ENCODE peak calls at places on chromosomes 4 and X, in four cellular contexts. R is heart left ventricle, H is LNCaP clone FGC, F is Peyer's patch. I is an unnamed sample.

GRCh38 chrX:29431895-29432294 is 783.5 kb upstream of the MAGEB2 start:
- DNase-seq in R (no peak), H (no peak), F (no peak), I (peak)

GRCh38 chrX:41529221-41529620 is 82.1 kb downstream of the NYX start:
- DNase-seq in R (no peak), H (no peak), F (no peak), I (no peak)

GRCh38 chr4:67483868-67484602 is 61.3 kb downstream of the CENPC start:
- DNase-seq in R (no peak), H (no peak), F (no peak), I (peak)

GRCh38 chr4:167831853-167832252 is 260.5 kb upstream of the ANXA10 start:
- DNase-seq in R (no peak), H (no peak), F (no peak), I (no peak)

GRCh38 chr4:7559316-7559715 is 124.6 kb upstream of the PSAPL1 start:
- DNase-seq in R (no peak), H (no peak), F (no peak), I (no peak)

GRCh38 chrX:105018865-105019264 is 201.6 kb downstream of the TEX13A start:
- DNase-seq in R (no peak), H (no peak), F (no peak), I (no peak)

GRCh38 chr4:142347241-142347640 is 498.9 kb downstream of the INPP4B start:
- DNase-seq in R (no peak), H (no peak), F (no peak), I (peak)

GRCh38 chr4:1718095-1718850 is 2.9 kb downstream of the TMEM129 start:
- DNase-seq in R (no peak), H (peak), F (no peak), I (no peak)

GRCh38 chrX:45577361-45577760 is 376.7 kb upstream of the DIPK2B start:
- DNase-seq in R (no peak), H (no peak), F (no peak), I (no peak)

DNA sequence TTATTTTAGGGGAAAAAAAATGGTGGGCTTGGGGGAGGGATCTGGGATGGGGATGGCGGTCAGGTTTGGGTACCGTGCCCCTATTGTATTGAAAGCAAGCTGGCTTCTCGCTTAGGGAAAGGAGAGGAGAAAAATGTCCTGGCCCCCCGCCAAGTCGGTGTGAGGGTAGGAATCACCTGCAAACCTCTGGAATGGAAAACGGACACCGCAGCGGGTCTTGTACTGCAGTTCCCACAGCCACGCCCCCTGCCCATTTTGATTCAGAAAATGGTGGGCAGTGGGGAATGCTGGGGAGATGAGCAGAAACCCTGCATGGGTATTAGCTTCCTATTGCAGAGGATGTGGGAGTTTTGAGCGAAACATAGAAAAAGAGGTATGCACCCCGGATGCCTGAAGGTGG is 22.1 kb downstream of the MORF4L2 start:
- DNase-seq in R (no peak), H (no peak), F (no peak), I (no peak)
- H3K4me3 ChIP-seq in R (no peak), H (no peak), F (no peak), I (no peak)

GRCh38 chr4:153474251-153474650 is 8.1 kb downstream of the TMEM131L start:
- DNase-seq in R (no peak), H (no peak), F (no peak), I (no peak)

GRCh38 chr4:153471691-153472080 is 5.5 kb downstream of the TMEM131L start:
- DNase-seq in R (no peak), H (no peak), F (no peak), I (no peak)

GRCh38 chr4:153468587-153468986 is 2.4 kb downstream of the TMEM131L start:
- DNase-seq in R (no peak), H (no peak), F (no peak), I (no peak)

GRCh38 chr4:153467897-153468262 is 1.7 kb downstream of the TMEM131L start:
- DNase-seq in R (no peak), H (no peak), F (no peak), I (no peak)

DNA sequence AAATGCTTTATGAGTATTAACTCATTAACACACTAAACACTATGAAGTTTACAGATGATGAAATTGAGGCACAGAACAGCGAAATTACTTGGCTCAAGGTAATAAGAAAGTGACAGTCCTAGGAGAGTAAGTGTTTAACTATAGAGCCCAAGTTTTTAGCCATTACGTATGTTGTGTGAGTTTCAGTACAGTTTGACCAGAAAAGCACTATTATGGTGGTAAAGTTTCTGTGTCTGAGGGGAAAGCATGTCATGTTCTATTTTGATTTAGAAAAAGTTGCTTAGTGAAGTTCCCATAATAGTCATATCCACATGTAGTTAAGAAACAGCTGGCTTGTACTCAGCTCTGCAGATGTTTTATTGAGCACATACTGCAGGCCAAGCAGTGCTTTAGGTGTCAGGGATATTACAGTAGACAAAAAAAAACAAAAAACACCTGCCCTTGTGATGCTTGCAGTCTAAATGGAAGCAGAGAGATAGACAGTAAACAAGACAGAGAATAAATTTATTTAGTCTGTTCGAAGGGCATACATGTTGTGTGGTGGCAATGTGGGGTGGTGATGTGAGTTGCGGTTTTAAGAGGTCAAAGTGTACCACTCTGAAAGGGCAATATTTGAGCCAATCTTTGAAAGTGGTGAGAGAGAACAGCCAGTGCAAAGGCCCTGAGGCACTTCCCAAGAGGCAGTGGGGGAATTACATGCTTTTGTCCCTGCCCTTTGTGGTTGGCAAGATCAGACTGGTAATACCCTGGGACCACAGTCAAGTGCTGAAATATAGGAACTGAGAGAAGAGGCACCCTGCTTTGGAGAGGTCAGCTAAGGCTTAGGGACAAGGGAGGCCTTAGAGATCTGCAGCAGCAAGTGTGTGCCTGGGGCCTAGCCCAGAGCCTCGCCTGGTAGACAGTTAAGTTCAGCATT is 6.2 kb downstream of the TMEM131L start:
- DNase-seq in R (no peak), H (no peak), F (no peak), I (no peak)
- H3K4me3 ChIP-seq in R (no peak), H (no peak), F (no peak), I (no peak)

DNA sequence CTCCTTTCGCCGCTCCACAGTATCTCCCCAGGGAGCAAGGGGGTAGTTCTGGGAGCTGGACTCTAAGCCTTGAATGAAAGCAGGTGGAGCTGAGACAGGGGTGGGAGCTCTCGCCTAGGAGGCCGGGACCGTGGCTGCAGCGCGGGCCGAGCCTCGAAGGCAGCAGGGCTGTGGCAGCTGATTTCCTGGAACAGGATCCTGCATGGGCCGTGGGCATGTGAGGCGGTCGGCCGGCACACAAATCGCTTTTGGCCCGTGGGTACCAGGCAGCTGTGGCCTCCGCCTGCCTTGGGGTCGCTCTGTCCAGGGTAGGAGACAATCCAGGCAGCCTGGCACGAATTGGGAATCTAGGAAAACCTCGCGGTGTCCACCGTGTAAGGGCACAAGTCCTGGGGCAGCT is 981 bp downstream of the FGF16 start:
- DNase-seq in R (no peak), H (no peak), F (no peak), I (no peak)
- H3K4me3 ChIP-seq in R (no peak), H (no peak), F (no peak), I (no peak)

DNA sequence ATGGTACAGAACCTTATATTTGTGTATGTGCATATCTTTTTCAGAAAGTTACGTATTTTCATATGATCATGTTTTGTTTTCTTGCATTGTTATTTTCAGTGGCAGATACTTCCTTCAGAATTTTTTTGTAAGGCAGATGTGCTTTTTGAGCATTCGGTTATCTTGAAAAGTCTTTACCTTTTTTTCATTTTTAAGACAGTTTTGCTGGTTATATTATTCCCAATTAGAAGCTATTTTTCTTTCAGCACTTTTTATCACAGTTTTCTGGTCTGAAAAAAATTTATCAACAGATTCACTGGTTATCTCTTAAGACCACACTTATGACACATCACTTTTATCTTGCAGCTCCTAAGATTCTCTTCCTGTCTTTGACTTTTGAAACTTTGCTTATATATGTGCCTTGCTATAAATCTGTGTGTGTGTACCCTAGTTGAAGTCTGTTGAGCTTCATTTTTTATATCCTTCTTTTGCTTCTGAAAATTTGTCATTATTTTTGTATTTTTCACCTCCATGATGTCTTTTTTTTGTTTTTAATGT is 53.1 kb downstream of the ZNF732 start:
- DNase-seq in R (no peak), H (no peak), F (no peak), I (no peak)
- H3K4me3 ChIP-seq in R (no peak), H (no peak), F (no peak), I (no peak)

DNA sequence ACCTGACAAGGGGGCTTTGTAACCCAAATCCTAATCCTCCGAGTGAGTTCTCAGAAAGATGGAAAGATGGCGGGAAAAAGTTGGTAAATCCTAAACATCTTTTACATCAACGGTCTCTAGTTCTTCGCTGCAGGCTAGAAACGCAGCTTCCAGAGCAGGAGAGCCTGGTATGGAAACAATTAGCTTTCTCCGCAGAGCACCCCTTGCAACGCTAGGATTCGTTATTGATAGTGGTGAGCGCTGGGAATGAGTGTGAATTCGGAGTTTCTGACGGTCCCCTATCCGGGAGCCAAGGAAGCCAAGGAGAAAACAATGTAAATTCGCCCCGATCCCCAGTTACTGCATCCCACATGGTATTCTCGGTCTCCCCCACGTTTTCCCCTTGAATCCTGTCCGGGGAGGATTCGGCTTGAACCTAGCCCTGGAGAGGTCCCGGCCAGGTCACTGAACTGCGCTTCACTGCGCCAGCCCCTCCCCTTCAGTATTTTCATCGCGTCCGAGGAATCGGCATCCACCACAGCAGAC is 4.7 kb upstream of the NEUROG2 start:
- DNase-seq in R (no peak), H (no peak), F (no peak), I (no peak)
- H3K4me3 ChIP-seq in R (no peak), H (no peak), F (no peak), I (no peak)

GRCh38 chr4:53596901-53597300 is 5.6 kb upstream of the LNX1 start:
- DNase-seq in R (no peak), H (no peak), F (no peak), I (no peak)

GRCh38 chr4:53598901-53599300 is 7.6 kb upstream of the LNX1 start:
- DNase-seq in R (no peak), H (no peak), F (no peak), I (no peak)

GRCh38 chr4:53601251-53601764 is 10.0 kb upstream of the LNX1 start:
- DNase-seq in R (peak), H (no peak), F (no peak), I (no peak)

GRCh38 chr4:53598483-53598882 is 7.2 kb upstream of the LNX1 start:
- DNase-seq in R (no peak), H (no peak), F (no peak), I (no peak)

DNA sequence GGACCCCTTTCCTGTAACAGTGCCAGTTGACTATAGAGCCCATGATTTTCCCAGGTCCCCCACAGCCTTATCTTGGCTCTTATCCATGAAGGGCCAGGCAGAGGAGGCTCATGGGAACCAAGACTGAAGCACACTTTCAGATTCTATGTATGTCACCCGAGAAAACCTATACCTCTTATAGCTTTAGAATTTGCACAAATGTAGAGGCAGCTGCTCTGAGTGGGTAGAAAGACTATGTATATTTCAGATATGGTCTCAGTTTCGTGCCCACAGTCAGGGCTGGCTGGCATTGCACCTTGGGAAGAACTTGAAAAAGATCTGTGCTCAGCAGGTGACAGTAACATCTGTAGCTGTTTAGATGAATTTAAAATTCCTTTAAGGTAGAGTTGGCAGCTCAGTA is 8.3 kb upstream of the LNX1 start:
- DNase-seq in R (no peak), H (no peak), F (no peak), I (no peak)
- H3K4me3 ChIP-seq in R (no peak), H (no peak), F (no peak), I (no peak)

DNA sequence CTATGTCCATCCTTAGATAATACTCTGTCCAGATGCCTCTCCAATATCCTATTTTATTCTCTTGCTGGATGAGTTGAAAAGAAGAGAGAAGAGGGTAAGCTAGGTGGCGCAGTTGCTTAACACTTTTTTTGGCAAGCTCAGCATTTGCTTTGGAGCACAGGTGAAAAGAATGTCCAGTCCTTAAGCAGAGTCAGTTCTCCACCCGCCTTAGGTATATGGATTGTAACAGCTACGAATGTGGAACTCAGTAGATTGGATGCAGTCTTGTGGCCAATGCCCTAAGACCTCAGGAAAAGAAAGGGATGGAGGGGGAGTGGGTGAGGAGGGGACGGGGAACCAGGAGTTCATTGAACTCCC is 208.4 kb downstream of the NWD2 start:
- DNase-seq in R (peak), H (peak), F (no peak), I (peak)
- H3K4me3 ChIP-seq in R (peak), H (peak), F (peak), I (no peak)

I was measured in astrocyte of the spinal cord.